ENCODE peak calls at places on chromosomes 7 and 10, in ten cellular contexts. One of them, this sample, is unnamed.

GRCh38 chr10:46234026-46234425 is 52.8 kb upstream of the ANTXRL start:
- DNase-seq in activated CD4-positive, alpha-beta T cell treated with anti-CD3 and anti-CD28 coated beads, Interleukin-2, amount 50 U/mL, for 1 hour: no peak
- DNase-seq in ELF-1: no peak
- DNase-seq in stimulated activated CD4-positive, alpha-beta T cell treated with anti-CD3 and anti-CD28 coated beads, Interleukin-2, amount 100 ng/mL, for 48 hours: no peak
- DNase-seq in NCI-H2081: no peak
- DNase-seq in neural progenitor cell: no peak
- DNase-seq in fibroblast of lung: no peak
- DNase-seq in psoas muscle: no peak
- DNase-seq in activated naive CD4-positive, alpha-beta T cell: no peak
- DNase-seq in activated CD8-positive, alpha-beta memory T cell treated with anti-CD3 and anti-CD28 coated beads for 48 hours: no peak
- DNase-seq in this sample: no peak

GRCh38 chr7:83547526-83547925 is 101.4 kb downstream of the SEMA3E start:
- DNase-seq in activated CD4-positive, alpha-beta T cell treated with anti-CD3 and anti-CD28 coated beads, Interleukin-2, amount 50 U/mL, for 1 hour: no peak
- DNase-seq in ELF-1: no peak
- DNase-seq in stimulated activated CD4-positive, alpha-beta T cell treated with anti-CD3 and anti-CD28 coated beads, Interleukin-2, amount 100 ng/mL, for 48 hours: no peak
- DNase-seq in NCI-H2081: peak
- DNase-seq in neural progenitor cell: no peak
- DNase-seq in fibroblast of lung: peak
- DNase-seq in psoas muscle: no peak
- DNase-seq in activated naive CD4-positive, alpha-beta T cell: no peak
- DNase-seq in activated CD8-positive, alpha-beta memory T cell treated with anti-CD3 and anti-CD28 coated beads for 48 hours: no peak
- DNase-seq in this sample: no peak

GRCh38 chr7:132757778-132758177 is 181.5 kb upstream of the PLXNA4 start:
- DNase-seq in activated CD4-positive, alpha-beta T cell treated with anti-CD3 and anti-CD28 coated beads, Interleukin-2, amount 50 U/mL, for 1 hour: no peak
- DNase-seq in ELF-1: no peak
- DNase-seq in stimulated activated CD4-positive, alpha-beta T cell treated with anti-CD3 and anti-CD28 coated beads, Interleukin-2, amount 100 ng/mL, for 48 hours: no peak
- DNase-seq in NCI-H2081: no peak
- DNase-seq in neural progenitor cell: no peak
- DNase-seq in fibroblast of lung: peak
- DNase-seq in psoas muscle: no peak
- DNase-seq in activated naive CD4-positive, alpha-beta T cell: no peak
- DNase-seq in activated CD8-positive, alpha-beta memory T cell treated with anti-CD3 and anti-CD28 coated beads for 48 hours: no peak
- DNase-seq in this sample: no peak

GRCh38 chr10:6300106-6300783 is 97.5 kb downstream of the PFKFB3 start:
- DNase-seq in activated CD4-positive, alpha-beta T cell treated with anti-CD3 and anti-CD28 coated beads, Interleukin-2, amount 50 U/mL, for 1 hour: peak
- DNase-seq in ELF-1: no peak
- DNase-seq in stimulated activated CD4-positive, alpha-beta T cell treated with anti-CD3 and anti-CD28 coated beads, Interleukin-2, amount 100 ng/mL, for 48 hours: peak
- DNase-seq in NCI-H2081: no peak
- DNase-seq in neural progenitor cell: no peak
- DNase-seq in fibroblast of lung: peak
- DNase-seq in psoas muscle: no peak
- DNase-seq in activated naive CD4-positive, alpha-beta T cell: no peak
- DNase-seq in activated CD8-positive, alpha-beta memory T cell treated with anti-CD3 and anti-CD28 coated beads for 48 hours: no peak
- DNase-seq in this sample: no peak

GRCh38 chr7:69739906-69740545 is 141.8 kb downstream of the AUTS2 start:
- DNase-seq in activated CD4-positive, alpha-beta T cell treated with anti-CD3 and anti-CD28 coated beads, Interleukin-2, amount 50 U/mL, for 1 hour: no peak
- DNase-seq in ELF-1: peak
- DNase-seq in stimulated activated CD4-positive, alpha-beta T cell treated with anti-CD3 and anti-CD28 coated beads, Interleukin-2, amount 100 ng/mL, for 48 hours: no peak
- DNase-seq in NCI-H2081: peak
- DNase-seq in neural progenitor cell: peak
- DNase-seq in fibroblast of lung: peak
- DNase-seq in psoas muscle: peak
- DNase-seq in activated naive CD4-positive, alpha-beta T cell: no peak
- DNase-seq in activated CD8-positive, alpha-beta memory T cell treated with anti-CD3 and anti-CD28 coated beads for 48 hours: no peak
- DNase-seq in this sample: no peak

GRCh38 chr7:131034166-131034881 is 293.4 kb upstream of the MKLN1 start:
- DNase-seq in activated CD4-positive, alpha-beta T cell treated with anti-CD3 and anti-CD28 coated beads, Interleukin-2, amount 50 U/mL, for 1 hour: no peak
- DNase-seq in ELF-1: no peak
- DNase-seq in stimulated activated CD4-positive, alpha-beta T cell treated with anti-CD3 and anti-CD28 coated beads, Interleukin-2, amount 100 ng/mL, for 48 hours: no peak
- DNase-seq in NCI-H2081: peak
- DNase-seq in neural progenitor cell: no peak
- DNase-seq in fibroblast of lung: no peak
- DNase-seq in psoas muscle: no peak
- DNase-seq in activated naive CD4-positive, alpha-beta T cell: no peak
- DNase-seq in activated CD8-positive, alpha-beta memory T cell treated with anti-CD3 and anti-CD28 coated beads for 48 hours: no peak
- DNase-seq in this sample: peak

GRCh38 chr7:133294234-133294633 is 41.4 kb downstream of the EXOC4 start:
- DNase-seq in activated CD4-positive, alpha-beta T cell treated with anti-CD3 and anti-CD28 coated beads, Interleukin-2, amount 50 U/mL, for 1 hour: no peak
- DNase-seq in ELF-1: no peak
- DNase-seq in stimulated activated CD4-positive, alpha-beta T cell treated with anti-CD3 and anti-CD28 coated beads, Interleukin-2, amount 100 ng/mL, for 48 hours: no peak
- DNase-seq in NCI-H2081: no peak
- DNase-seq in neural progenitor cell: no peak
- DNase-seq in fibroblast of lung: no peak
- DNase-seq in psoas muscle: no peak
- DNase-seq in activated naive CD4-positive, alpha-beta T cell: no peak
- DNase-seq in activated CD8-positive, alpha-beta memory T cell treated with anti-CD3 and anti-CD28 coated beads for 48 hours: no peak
- DNase-seq in this sample: no peak

GRCh38 chr7:30476401-30477145 is 2.0 kb downstream of the NOD1 start:
- DNase-seq in activated CD4-positive, alpha-beta T cell treated with anti-CD3 and anti-CD28 coated beads, Interleukin-2, amount 50 U/mL, for 1 hour: no peak
- DNase-seq in ELF-1: no peak
- DNase-seq in stimulated activated CD4-positive, alpha-beta T cell treated with anti-CD3 and anti-CD28 coated beads, Interleukin-2, amount 100 ng/mL, for 48 hours: no peak
- DNase-seq in NCI-H2081: peak
- DNase-seq in neural progenitor cell: no peak
- DNase-seq in fibroblast of lung: no peak
- DNase-seq in psoas muscle: no peak
- DNase-seq in activated naive CD4-positive, alpha-beta T cell: no peak
- DNase-seq in activated CD8-positive, alpha-beta memory T cell treated with anti-CD3 and anti-CD28 coated beads for 48 hours: no peak
- DNase-seq in this sample: no peak

GRCh38 chr10:84550756-84551436 is 222.5 kb downstream of the CCSER2 start:
- DNase-seq in activated CD4-positive, alpha-beta T cell treated with anti-CD3 and anti-CD28 coated beads, Interleukin-2, amount 50 U/mL, for 1 hour: no peak
- DNase-seq in ELF-1: no peak
- DNase-seq in stimulated activated CD4-positive, alpha-beta T cell treated with anti-CD3 and anti-CD28 coated beads, Interleukin-2, amount 100 ng/mL, for 48 hours: no peak
- DNase-seq in NCI-H2081: no peak
- DNase-seq in neural progenitor cell: no peak
- DNase-seq in fibroblast of lung: no peak
- DNase-seq in psoas muscle: no peak
- DNase-seq in activated naive CD4-positive, alpha-beta T cell: no peak
- DNase-seq in activated CD8-positive, alpha-beta memory T cell treated with anti-CD3 and anti-CD28 coated beads for 48 hours: no peak
- DNase-seq in this sample: no peak

GRCh38 chr10:71396714-71397339 is at the start of gene CDH23:
- DNase-seq in activated CD4-positive, alpha-beta T cell treated with anti-CD3 and anti-CD28 coated beads, Interleukin-2, amount 50 U/mL, for 1 hour: no peak
- DNase-seq in ELF-1: peak
- DNase-seq in stimulated activated CD4-positive, alpha-beta T cell treated with anti-CD3 and anti-CD28 coated beads, Interleukin-2, amount 100 ng/mL, for 48 hours: no peak
- DNase-seq in NCI-H2081: no peak
- DNase-seq in neural progenitor cell: peak
- DNase-seq in fibroblast of lung: peak
- DNase-seq in psoas muscle: peak
- DNase-seq in activated naive CD4-positive, alpha-beta T cell: no peak
- DNase-seq in activated CD8-positive, alpha-beta memory T cell treated with anti-CD3 and anti-CD28 coated beads for 48 hours: no peak
- DNase-seq in this sample: no peak

GRCh38 chr10:104925232-104925851 is 284.3 kb downstream of the SORCS3 start:
- DNase-seq in activated CD4-positive, alpha-beta T cell treated with anti-CD3 and anti-CD28 coated beads, Interleukin-2, amount 50 U/mL, for 1 hour: no peak
- DNase-seq in ELF-1: peak
- DNase-seq in stimulated activated CD4-positive, alpha-beta T cell treated with anti-CD3 and anti-CD28 coated beads, Interleukin-2, amount 100 ng/mL, for 48 hours: peak
- DNase-seq in NCI-H2081: no peak
- DNase-seq in neural progenitor cell: peak
- DNase-seq in fibroblast of lung: peak
- DNase-seq in psoas muscle: no peak
- DNase-seq in activated naive CD4-positive, alpha-beta T cell: no peak
- DNase-seq in activated CD8-positive, alpha-beta memory T cell treated with anti-CD3 and anti-CD28 coated beads for 48 hours: no peak
- DNase-seq in this sample: no peak

GRCh38 chr10:101897633-101898032 is 54.0 kb upstream of the KCNIP2 start:
- DNase-seq in activated CD4-positive, alpha-beta T cell treated with anti-CD3 and anti-CD28 coated beads, Interleukin-2, amount 50 U/mL, for 1 hour: no peak
- DNase-seq in ELF-1: no peak
- DNase-seq in stimulated activated CD4-positive, alpha-beta T cell treated with anti-CD3 and anti-CD28 coated beads, Interleukin-2, amount 100 ng/mL, for 48 hours: no peak
- DNase-seq in NCI-H2081: peak
- DNase-seq in neural progenitor cell: no peak
- DNase-seq in fibroblast of lung: peak
- DNase-seq in psoas muscle: no peak
- DNase-seq in activated naive CD4-positive, alpha-beta T cell: no peak
- DNase-seq in activated CD8-positive, alpha-beta memory T cell treated with anti-CD3 and anti-CD28 coated beads for 48 hours: no peak
- DNase-seq in this sample: no peak

GRCh38 chr7:27251513-27252306 is 9.1 kb downstream of the EVX1 start:
- DNase-seq in activated CD4-positive, alpha-beta T cell treated with anti-CD3 and anti-CD28 coated beads, Interleukin-2, amount 50 U/mL, for 1 hour: no peak
- DNase-seq in ELF-1: peak
- DNase-seq in stimulated activated CD4-positive, alpha-beta T cell treated with anti-CD3 and anti-CD28 coated beads, Interleukin-2, amount 100 ng/mL, for 48 hours: no peak
- DNase-seq in NCI-H2081: no peak
- DNase-seq in neural progenitor cell: peak
- DNase-seq in fibroblast of lung: no peak
- DNase-seq in psoas muscle: no peak
- DNase-seq in activated naive CD4-positive, alpha-beta T cell: no peak
- DNase-seq in activated CD8-positive, alpha-beta memory T cell treated with anti-CD3 and anti-CD28 coated beads for 48 hours: no peak
- DNase-seq in this sample: no peak

GRCh38 chr10:78732381-78732780 is 336.4 kb upstream of the ZMIZ1 start:
- DNase-seq in activated CD4-positive, alpha-beta T cell treated with anti-CD3 and anti-CD28 coated beads, Interleukin-2, amount 50 U/mL, for 1 hour: no peak
- DNase-seq in ELF-1: no peak
- DNase-seq in stimulated activated CD4-positive, alpha-beta T cell treated with anti-CD3 and anti-CD28 coated beads, Interleukin-2, amount 100 ng/mL, for 48 hours: no peak
- DNase-seq in NCI-H2081: no peak
- DNase-seq in neural progenitor cell: no peak
- DNase-seq in fibroblast of lung: no peak
- DNase-seq in psoas muscle: no peak
- DNase-seq in activated naive CD4-positive, alpha-beta T cell: no peak
- DNase-seq in activated CD8-positive, alpha-beta memory T cell treated with anti-CD3 and anti-CD28 coated beads for 48 hours: no peak
- DNase-seq in this sample: no peak

GRCh38 chr7:140448781-140449180 is 30.5 kb downstream of the MKRN1 start:
- DNase-seq in activated CD4-positive, alpha-beta T cell treated with anti-CD3 and anti-CD28 coated beads, Interleukin-2, amount 50 U/mL, for 1 hour: no peak
- DNase-seq in ELF-1: peak
- DNase-seq in stimulated activated CD4-positive, alpha-beta T cell treated with anti-CD3 and anti-CD28 coated beads, Interleukin-2, amount 100 ng/mL, for 48 hours: no peak
- DNase-seq in NCI-H2081: no peak
- DNase-seq in neural progenitor cell: no peak
- DNase-seq in fibroblast of lung: no peak
- DNase-seq in psoas muscle: no peak
- DNase-seq in activated naive CD4-positive, alpha-beta T cell: no peak
- DNase-seq in activated CD8-positive, alpha-beta memory T cell treated with anti-CD3 and anti-CD28 coated beads for 48 hours: no peak
- DNase-seq in this sample: no peak

GRCh38 chr10:97411411-97411810 is 10.3 kb upstream of the RRP12 start:
- DNase-seq in activated CD4-positive, alpha-beta T cell treated with anti-CD3 and anti-CD28 coated beads, Interleukin-2, amount 50 U/mL, for 1 hour: no peak
- DNase-seq in ELF-1: no peak
- DNase-seq in stimulated activated CD4-positive, alpha-beta T cell treated with anti-CD3 and anti-CD28 coated beads, Interleukin-2, amount 100 ng/mL, for 48 hours: no peak
- DNase-seq in NCI-H2081: no peak
- DNase-seq in neural progenitor cell: no peak
- DNase-seq in fibroblast of lung: peak
- DNase-seq in psoas muscle: no peak
- DNase-seq in activated naive CD4-positive, alpha-beta T cell: no peak
- DNase-seq in activated CD8-positive, alpha-beta memory T cell treated with anti-CD3 and anti-CD28 coated beads for 48 hours: no peak
- DNase-seq in this sample: no peak

GRCh38 chr10:70656489-70656888 is 15.8 kb upstream of the ADAMTS14 start:
- DNase-seq in activated CD4-positive, alpha-beta T cell treated with anti-CD3 and anti-CD28 coated beads, Interleukin-2, amount 50 U/mL, for 1 hour: no peak
- DNase-seq in ELF-1: no peak
- DNase-seq in stimulated activated CD4-positive, alpha-beta T cell treated with anti-CD3 and anti-CD28 coated beads, Interleukin-2, amount 100 ng/mL, for 48 hours: peak
- DNase-seq in NCI-H2081: no peak
- DNase-seq in neural progenitor cell: no peak
- DNase-seq in fibroblast of lung: peak
- DNase-seq in psoas muscle: peak
- DNase-seq in activated naive CD4-positive, alpha-beta T cell: no peak
- DNase-seq in activated CD8-positive, alpha-beta memory T cell treated with anti-CD3 and anti-CD28 coated beads for 48 hours: no peak
- DNase-seq in this sample: no peak

GRCh38 chr7:47543659-47544058 is 38.3 kb downstream of the TNS3 start:
- DNase-seq in activated CD4-positive, alpha-beta T cell treated with anti-CD3 and anti-CD28 coated beads, Interleukin-2, amount 50 U/mL, for 1 hour: no peak
- DNase-seq in ELF-1: no peak
- DNase-seq in stimulated activated CD4-positive, alpha-beta T cell treated with anti-CD3 and anti-CD28 coated beads, Interleukin-2, amount 100 ng/mL, for 48 hours: no peak
- DNase-seq in NCI-H2081: no peak
- DNase-seq in neural progenitor cell: no peak
- DNase-seq in fibroblast of lung: no peak
- DNase-seq in psoas muscle: no peak
- DNase-seq in activated naive CD4-positive, alpha-beta T cell: no peak
- DNase-seq in activated CD8-positive, alpha-beta memory T cell treated with anti-CD3 and anti-CD28 coated beads for 48 hours: no peak
- DNase-seq in this sample: no peak

GRCh38 chr7:105521027-105521730 is 892 bp downstream of the PUS7 start:
- DNase-seq in activated CD4-positive, alpha-beta T cell treated with anti-CD3 and anti-CD28 coated beads, Interleukin-2, amount 50 U/mL, for 1 hour: peak
- DNase-seq in ELF-1: peak
- DNase-seq in stimulated activated CD4-positive, alpha-beta T cell treated with anti-CD3 and anti-CD28 coated beads, Interleukin-2, amount 100 ng/mL, for 48 hours: peak
- DNase-seq in NCI-H2081: peak
- DNase-seq in neural progenitor cell: peak
- DNase-seq in fibroblast of lung: peak
- DNase-seq in psoas muscle: peak
- DNase-seq in activated naive CD4-positive, alpha-beta T cell: no peak
- DNase-seq in activated CD8-positive, alpha-beta memory T cell treated with anti-CD3 and anti-CD28 coated beads for 48 hours: peak
- DNase-seq in this sample: peak

GRCh38 chr7:44163591-44163990 is 22.5 kb upstream of the MYL7 start:
- DNase-seq in activated CD4-positive, alpha-beta T cell treated with anti-CD3 and anti-CD28 coated beads, Interleukin-2, amount 50 U/mL, for 1 hour: no peak
- DNase-seq in ELF-1: peak
- DNase-seq in stimulated activated CD4-positive, alpha-beta T cell treated with anti-CD3 and anti-CD28 coated beads, Interleukin-2, amount 100 ng/mL, for 48 hours: no peak
- DNase-seq in NCI-H2081: no peak
- DNase-seq in neural progenitor cell: peak
- DNase-seq in fibroblast of lung: peak
- DNase-seq in psoas muscle: no peak
- DNase-seq in activated naive CD4-positive, alpha-beta T cell: no peak
- DNase-seq in activated CD8-positive, alpha-beta memory T cell treated with anti-CD3 and anti-CD28 coated beads for 48 hours: no peak
- DNase-seq in this sample: no peak

GRCh38 chr7:98352621-98353020 is 48.3 kb downstream of the BAIAP2L1 start:
- DNase-seq in activated CD4-positive, alpha-beta T cell treated with anti-CD3 and anti-CD28 coated beads, Interleukin-2, amount 50 U/mL, for 1 hour: no peak
- DNase-seq in ELF-1: no peak
- DNase-seq in stimulated activated CD4-positive, alpha-beta T cell treated with anti-CD3 and anti-CD28 coated beads, Interleukin-2, amount 100 ng/mL, for 48 hours: no peak
- DNase-seq in NCI-H2081: peak
- DNase-seq in neural progenitor cell: no peak
- DNase-seq in fibroblast of lung: peak
- DNase-seq in psoas muscle: no peak
- DNase-seq in activated naive CD4-positive, alpha-beta T cell: no peak
- DNase-seq in activated CD8-positive, alpha-beta memory T cell treated with anti-CD3 and anti-CD28 coated beads for 48 hours: no peak
- DNase-seq in this sample: no peak

GRCh38 chr10:74928742-74929191 is 102.4 kb downstream of the KAT6B start:
- DNase-seq in activated CD4-positive, alpha-beta T cell treated with anti-CD3 and anti-CD28 coated beads, Interleukin-2, amount 50 U/mL, for 1 hour: no peak
- DNase-seq in ELF-1: no peak
- DNase-seq in stimulated activated CD4-positive, alpha-beta T cell treated with anti-CD3 and anti-CD28 coated beads, Interleukin-2, amount 100 ng/mL, for 48 hours: no peak
- DNase-seq in NCI-H2081: no peak
- DNase-seq in neural progenitor cell: no peak
- DNase-seq in fibroblast of lung: peak
- DNase-seq in psoas muscle: no peak
- DNase-seq in activated naive CD4-positive, alpha-beta T cell: no peak
- DNase-seq in activated CD8-positive, alpha-beta memory T cell treated with anti-CD3 and anti-CD28 coated beads for 48 hours: no peak
- DNase-seq in this sample: no peak

GRCh38 chr10:131778385-131778784 is 122.4 kb upstream of the PPP2R2D start:
- DNase-seq in activated CD4-positive, alpha-beta T cell treated with anti-CD3 and anti-CD28 coated beads, Interleukin-2, amount 50 U/mL, for 1 hour: no peak
- DNase-seq in ELF-1: no peak
- DNase-seq in stimulated activated CD4-positive, alpha-beta T cell treated with anti-CD3 and anti-CD28 coated beads, Interleukin-2, amount 100 ng/mL, for 48 hours: no peak
- DNase-seq in NCI-H2081: no peak
- DNase-seq in neural progenitor cell: no peak
- DNase-seq in fibroblast of lung: no peak
- DNase-seq in psoas muscle: no peak
- DNase-seq in activated naive CD4-positive, alpha-beta T cell: no peak
- DNase-seq in activated CD8-positive, alpha-beta memory T cell treated with anti-CD3 and anti-CD28 coated beads for 48 hours: no peak
- DNase-seq in this sample: no peak

GRCh38 chr7:140484479-140484878 is 5.2 kb upstream of the MKRN1 start:
- DNase-seq in activated CD4-positive, alpha-beta T cell treated with anti-CD3 and anti-CD28 coated beads, Interleukin-2, amount 50 U/mL, for 1 hour: no peak
- DNase-seq in ELF-1: peak
- DNase-seq in stimulated activated CD4-positive, alpha-beta T cell treated with anti-CD3 and anti-CD28 coated beads, Interleukin-2, amount 100 ng/mL, for 48 hours: no peak
- DNase-seq in NCI-H2081: no peak
- DNase-seq in neural progenitor cell: no peak
- DNase-seq in fibroblast of lung: no peak
- DNase-seq in psoas muscle: no peak
- DNase-seq in activated naive CD4-positive, alpha-beta T cell: no peak
- DNase-seq in activated CD8-positive, alpha-beta memory T cell treated with anti-CD3 and anti-CD28 coated beads for 48 hours: no peak
- DNase-seq in this sample: no peak

GRCh38 chr10:110336111-110336721 is 31.5 kb upstream of the SMNDC1 start:
- DNase-seq in activated CD4-positive, alpha-beta T cell treated with anti-CD3 and anti-CD28 coated beads, Interleukin-2, amount 50 U/mL, for 1 hour: no peak
- DNase-seq in ELF-1: peak
- DNase-seq in stimulated activated CD4-positive, alpha-beta T cell treated with anti-CD3 and anti-CD28 coated beads, Interleukin-2, amount 100 ng/mL, for 48 hours: no peak
- DNase-seq in NCI-H2081: no peak
- DNase-seq in neural progenitor cell: peak
- DNase-seq in fibroblast of lung: peak
- DNase-seq in psoas muscle: peak
- DNase-seq in activated naive CD4-positive, alpha-beta T cell: no peak
- DNase-seq in activated CD8-positive, alpha-beta memory T cell treated with anti-CD3 and anti-CD28 coated beads for 48 hours: no peak
- DNase-seq in this sample: no peak

GRCh38 chr7:155869784-155870076 is 57.5 kb upstream of the SHH start:
- DNase-seq in activated CD4-positive, alpha-beta T cell treated with anti-CD3 and anti-CD28 coated beads, Interleukin-2, amount 50 U/mL, for 1 hour: no peak
- DNase-seq in ELF-1: no peak
- DNase-seq in stimulated activated CD4-positive, alpha-beta T cell treated with anti-CD3 and anti-CD28 coated beads, Interleukin-2, amount 100 ng/mL, for 48 hours: no peak
- DNase-seq in NCI-H2081: no peak
- DNase-seq in neural progenitor cell: no peak
- DNase-seq in fibroblast of lung: no peak
- DNase-seq in psoas muscle: no peak
- DNase-seq in activated naive CD4-positive, alpha-beta T cell: no peak
- DNase-seq in activated CD8-positive, alpha-beta memory T cell treated with anti-CD3 and anti-CD28 coated beads for 48 hours: no peak
- DNase-seq in this sample: no peak

GRCh38 chr7:84492128-84492527 is 297.5 kb upstream of the SEMA3A start:
- DNase-seq in activated CD4-positive, alpha-beta T cell treated with anti-CD3 and anti-CD28 coated beads, Interleukin-2, amount 50 U/mL, for 1 hour: no peak
- DNase-seq in ELF-1: no peak
- DNase-seq in stimulated activated CD4-positive, alpha-beta T cell treated with anti-CD3 and anti-CD28 coated beads, Interleukin-2, amount 100 ng/mL, for 48 hours: no peak
- DNase-seq in NCI-H2081: no peak
- DNase-seq in neural progenitor cell: peak
- DNase-seq in fibroblast of lung: no peak
- DNase-seq in psoas muscle: no peak
- DNase-seq in activated naive CD4-positive, alpha-beta T cell: no peak
- DNase-seq in activated CD8-positive, alpha-beta memory T cell treated with anti-CD3 and anti-CD28 coated beads for 48 hours: no peak
- DNase-seq in this sample: no peak